ENCODE peak calls at places on chromosomes 5 and 9, in four cellular contexts. Q, J, C and W are unnamed samples.

GRCh38 chr5:93607367-93608258 is 24.6 kb downstream of the NR2F1 start:
- DNase-seq in J (no peak), Q (no peak), C (no peak), W (no peak)

GRCh38 chr5:165139730-165140129 is 1634.3 kb downstream of the MAT2B start:
- DNase-seq in C (no peak), Q (no peak), J (no peak), W (no peak)

GRCh38 chr9:133932176-133932575 is 59.9 kb downstream of the VAV2 start:
- DNase-seq in Q (no peak), J (no peak), C (no peak), W (no peak)

GRCh38 chr5:179588166-179588565 is 35.3 kb downstream of the HNRNPH1 start:
- DNase-seq in J (no peak), C (no peak), Q (no peak), W (no peak)

GRCh38 chr9:33164138-33164809 is 2.9 kb downstream of the B4GALT1 start:
- DNase-seq in J (no peak), C (no peak), Q (no peak), W (no peak)

GRCh38 chr5:40909723-40910122 is 426 bp downstream of the C7 start:
- DNase-seq in C (no peak), Q (no peak), J (no peak), W (no peak)

GRCh38 chr5:132237670-132238069 is 10.0 kb upstream of the P4HA2 start:
- DNase-seq in C (no peak), J (peak; percentile 4), Q (no peak), W (no peak)

GRCh38 chr9:126329476-126330275 is 3.0 kb downstream of the MVB12B start:
- DNase-seq in C (no peak), J (no peak), Q (no peak), W (no peak)

GRCh38 chr5:77230727-77231469 is 20.4 kb downstream of the PDE8B start:
- DNase-seq in Q (no peak), C (no peak), J (no peak), W (no peak)

GRCh38 chr5:176461349-176461748 is 13.2 kb downstream of the FAF2 start:
- DNase-seq in J (no peak), C (no peak), Q (no peak), W (no peak)

GRCh38 chr9:108746864-108747263 is 108.9 kb downstream of the ACTL7B start:
- DNase-seq in J (no peak), Q (no peak), C (no peak), W (no peak)

GRCh38 chr9:36974731-36975130 is 59.3 kb downstream of the PAX5 start:
- DNase-seq in C (no peak), J (no peak), Q (no peak), W (no peak)

GRCh38 chr9:136143215-136144001 is 24.7 kb upstream of the TMEM250 start:
- DNase-seq in C (no peak), J (no peak), Q (no peak), W (peak; percentile 52)